ENCODE peak calls at places on chromosomes 11 and 22, in four cellular contexts. One of them, this sample, is unnamed.

GRCh38 chr11:114678125-114679036 is at the start of gene NXPE2:
- DNase-seq in RWPE1: peak
- DNase-seq in SK-N-SH: no peak
- DNase-seq in thoracic aorta: no peak
- DNase-seq in this sample: no peak

GRCh38 chr11:32187106-32187505 is 96.2 kb downstream of the RCN1 start:
- DNase-seq in RWPE1: no peak
- DNase-seq in SK-N-SH: no peak
- DNase-seq in thoracic aorta: no peak
- DNase-seq in this sample: no peak

GRCh38 chr22:48192071-48192470 is 1429.6 kb downstream of the TBC1D22A start:
- DNase-seq in RWPE1: no peak
- DNase-seq in SK-N-SH: no peak
- DNase-seq in thoracic aorta: no peak
- DNase-seq in this sample: no peak

GRCh38 chr22:46592390-46592872 is 27.8 kb upstream of the GRAMD4 start:
- DNase-seq in RWPE1: no peak
- DNase-seq in SK-N-SH: no peak
- DNase-seq in thoracic aorta: no peak
- DNase-seq in this sample: peak

GRCh38 chr11:130874955-130875531 is 41.2 kb downstream of the SNX19 start:
- DNase-seq in RWPE1: no peak
- DNase-seq in SK-N-SH: no peak
- DNase-seq in thoracic aorta: no peak
- DNase-seq in this sample: no peak

GRCh38 chr11:47186076-47186936 is at the start of gene PACSIN3:
- DNase-seq in RWPE1: peak
- DNase-seq in SK-N-SH: peak
- DNase-seq in thoracic aorta: no peak
- DNase-seq in this sample: no peak

GRCh38 chr11:110076388-110076965 is 16.7 kb upstream of the ZC3H12C start:
- DNase-seq in RWPE1: peak
- DNase-seq in SK-N-SH: no peak
- DNase-seq in thoracic aorta: no peak
- DNase-seq in this sample: no peak

GRCh38 chr11:61972796-61973602 is 5.6 kb upstream of the FTH1 start:
- DNase-seq in RWPE1: peak
- DNase-seq in SK-N-SH: no peak
- DNase-seq in thoracic aorta: no peak
- DNase-seq in this sample: no peak

GRCh38 chr11:104487035-104487775 is 323.3 kb upstream of the PDGFD start:
- DNase-seq in RWPE1: no peak
- DNase-seq in SK-N-SH: peak
- DNase-seq in thoracic aorta: no peak
- DNase-seq in this sample: no peak

GRCh38 chr11:73218830-73219215 is 742 bp downstream of the P2RY2 start:
- DNase-seq in RWPE1: no peak
- DNase-seq in SK-N-SH: no peak
- DNase-seq in thoracic aorta: no peak
- DNase-seq in this sample: no peak

GRCh38 chr11:73217810-73218105 is 323 bp upstream of the P2RY2 start:
- DNase-seq in RWPE1: no peak
- DNase-seq in SK-N-SH: no peak
- DNase-seq in thoracic aorta: no peak
- DNase-seq in this sample: no peak

GRCh38 chr11:73217131-73217809 is 811 bp upstream of the P2RY2 start:
- DNase-seq in RWPE1: no peak
- DNase-seq in SK-N-SH: no peak
- DNase-seq in thoracic aorta: no peak
- DNase-seq in this sample: no peak

GRCh38 chr11:73219396-73220285 is 1.6 kb downstream of the P2RY2 start:
- DNase-seq in RWPE1: no peak
- DNase-seq in SK-N-SH: no peak
- DNase-seq in thoracic aorta: no peak
- DNase-seq in this sample: no peak

GRCh38 chr11:73218106-73218829 is at the start of gene P2RY2:
- DNase-seq in RWPE1: peak
- DNase-seq in SK-N-SH: peak
- DNase-seq in thoracic aorta: no peak
- DNase-seq in this sample: no peak
- TF ChIP-seq CTCF in RWPE1: peak
- TF ChIP-seq CTCF in SK-N-SH: peak
- TF ChIP-seq CTCF in thoracic aorta: peak
- TF ChIP-seq CTCF in this sample: peak

GRCh38 chr11:36354221-36355003 is 58.3 kb downstream of the PRR5L start:
- DNase-seq in RWPE1: peak
- DNase-seq in SK-N-SH: no peak
- DNase-seq in thoracic aorta: no peak
- DNase-seq in this sample: peak

GRCh38 chr11:36356201-36356600 is 60.1 kb downstream of the PRR5L start:
- DNase-seq in RWPE1: no peak
- DNase-seq in SK-N-SH: no peak
- DNase-seq in thoracic aorta: no peak
- DNase-seq in this sample: peak

GRCh38 chr11:36349345-36350136 is 53.5 kb downstream of the PRR5L start:
- DNase-seq in RWPE1: no peak
- DNase-seq in SK-N-SH: no peak
- DNase-seq in thoracic aorta: no peak
- DNase-seq in this sample: no peak

GRCh38 chr11:36350137-36350513 is 54.0 kb downstream of the PRR5L start:
- DNase-seq in RWPE1: no peak
- DNase-seq in SK-N-SH: no peak
- DNase-seq in thoracic aorta: no peak
- DNase-seq in this sample: no peak

DNA sequence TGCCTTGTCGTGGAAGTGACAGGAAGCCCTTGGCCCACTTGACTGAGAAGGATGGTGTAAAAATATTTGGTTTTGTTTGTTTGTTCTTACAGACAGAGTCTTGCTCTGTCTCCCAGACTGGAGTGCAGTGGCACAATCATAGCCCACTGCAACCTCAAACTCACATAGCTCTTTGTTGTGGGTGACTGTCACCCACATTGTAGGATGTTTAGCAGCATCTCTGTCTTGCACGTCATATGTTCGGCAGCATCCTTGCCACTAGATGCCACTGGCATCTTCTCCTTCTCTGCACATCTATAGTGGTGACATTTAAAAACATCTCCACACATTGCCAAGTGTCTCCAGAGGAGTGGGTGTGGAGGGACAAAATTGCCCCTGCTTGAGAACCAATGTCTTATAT is 56.8 kb downstream of the PRR5L start:
- DNase-seq in RWPE1: no peak
- DNase-seq in SK-N-SH: no peak
- DNase-seq in thoracic aorta: no peak
- DNase-seq in this sample: no peak
- TF ChIP-seq CTCF in RWPE1: no peak
- TF ChIP-seq CTCF in SK-N-SH: no peak
- TF ChIP-seq CTCF in thoracic aorta: no peak
- TF ChIP-seq CTCF in this sample: no peak

GRCh38 chr11:118870396-118871343 is 13.0 kb upstream of the CXCR5 start:
- DNase-seq in RWPE1: no peak
- DNase-seq in SK-N-SH: peak
- DNase-seq in thoracic aorta: no peak
- DNase-seq in this sample: no peak
- TF ChIP-seq CTCF in RWPE1: no peak
- TF ChIP-seq CTCF in SK-N-SH: no peak
- TF ChIP-seq CTCF in thoracic aorta: peak
- TF ChIP-seq CTCF in this sample: no peak

GRCh38 chr11:119692547-119692834 is 36.5 kb downstream of the NECTIN1 start:
- DNase-seq in RWPE1: no peak
- DNase-seq in SK-N-SH: no peak
- DNase-seq in thoracic aorta: no peak
- DNase-seq in this sample: no peak

GRCh38 chr11:119693253-119693815 is 35.7 kb downstream of the NECTIN1 start:
- DNase-seq in RWPE1: no peak
- DNase-seq in SK-N-SH: no peak
- DNase-seq in thoracic aorta: no peak
- DNase-seq in this sample: no peak

GRCh38 chr11:119696378-119697157 is 32.4 kb downstream of the NECTIN1 start:
- DNase-seq in RWPE1: peak
- DNase-seq in SK-N-SH: no peak
- DNase-seq in thoracic aorta: no peak
- DNase-seq in this sample: no peak

GRCh38 chr11:119691701-119692546 is 37.1 kb downstream of the NECTIN1 start:
- DNase-seq in RWPE1: peak
- DNase-seq in SK-N-SH: no peak
- DNase-seq in thoracic aorta: no peak
- DNase-seq in this sample: no peak

GRCh38 chr11:119694334-119694733 is 34.7 kb downstream of the NECTIN1 start:
- DNase-seq in RWPE1: no peak
- DNase-seq in SK-N-SH: no peak
- DNase-seq in thoracic aorta: no peak
- DNase-seq in this sample: no peak
- TF ChIP-seq CTCF in RWPE1: no peak
- TF ChIP-seq CTCF in SK-N-SH: no peak
- TF ChIP-seq CTCF in thoracic aorta: no peak
- TF ChIP-seq CTCF in this sample: peak

GRCh38 chr11:5712507-5712906 is 22.9 kb downstream of the TRIM22 start:
- DNase-seq in RWPE1: peak
- DNase-seq in SK-N-SH: no peak
- DNase-seq in thoracic aorta: no peak
- DNase-seq in this sample: no peak
- TF ChIP-seq CTCF in RWPE1: peak
- TF ChIP-seq CTCF in SK-N-SH: peak
- TF ChIP-seq CTCF in thoracic aorta: peak
- TF ChIP-seq CTCF in this sample: peak

GRCh38 chr22:39351689-39352214 is 2.0 kb downstream of the SYNGR1 start:
- DNase-seq in RWPE1: no peak
- DNase-seq in SK-N-SH: no peak
- DNase-seq in thoracic aorta: no peak
- DNase-seq in this sample: no peak
- TF ChIP-seq CTCF in RWPE1: no peak
- TF ChIP-seq CTCF in SK-N-SH: no peak
- TF ChIP-seq CTCF in thoracic aorta: no peak
- TF ChIP-seq CTCF in this sample: no peak